ENCODE peak calls at places on chromosomes 4 and X, in six cellular contexts. U is lung, I is HCT116, P is thoracic aorta, R is heart right ventricle, E is A673. O is an unnamed sample. For H3K36me3, the result is how much of the 10 kb centered on the place peaks cover.

GRCh38 chr4:78337216-78337615 is 214.4 kb upstream of the ANXA3 start:
- DNase-seq in U (no peak), I (no peak), P (no peak), R (no peak), E (no peak), O (no peak)

GRCh38 chrX:10579753-10580060 is 40.7 kb downstream of the MID1 start:
- DNase-seq in U (no peak), I (peak), P (no peak), R (no peak), E (no peak), O (no peak)

GRCh38 chr4:102867278-102868152 is 1.3 kb upstream of the CISD2 start:
- DNase-seq in U (no peak), I (no peak), P (no peak), R (no peak), E (no peak), O (no peak)

GRCh38 chrX:48927736-48928382 is 9.0 kb upstream of the PIM2 start:
- DNase-seq in U (no peak), I (no peak), P (no peak), R (no peak), E (no peak), O (no peak)

GRCh38 chr4:26719954-26720552 is 136.2 kb downstream of the TBC1D19 start:
- DNase-seq in U (no peak), I (peak), P (no peak), R (no peak), E (peak), O (no peak)

GRCh38 chr4:157792716-157793115 is 380.1 kb downstream of the GASK1B start:
- DNase-seq in U (no peak), I (no peak), P (no peak), R (no peak), E (no peak), O (no peak)

GRCh38 chrX:48035891-48036290 is 29.1 kb downstream of the SPACA5 start:
- DNase-seq in U (no peak), I (no peak), P (no peak), R (no peak), E (no peak), O (no peak)

GRCh38 chrX:68536884-68537283 is 38.0 kb downstream of the YIPF6 start:
- DNase-seq in U (no peak), I (no peak), P (no peak), R (no peak), E (no peak), O (no peak)

GRCh38 chr4:1524761-1525160 is 118.5 kb upstream of the NKX1-1 start:
- DNase-seq in U (no peak), I (no peak), P (no peak), R (peak), E (no peak), O (no peak)

GRCh38 chr4:122921971-122922876 is at the start of gene NUDT6:
- DNase-seq in U (peak), I (no peak), P (no peak), R (peak), E (peak), O (peak)

GRCh38 chrX:28177202-28177601 is 196.0 kb upstream of the DCAF8L1 start:
- DNase-seq in U (no peak), I (peak), P (no peak), R (no peak), E (peak), O (no peak)

GRCh38 chr4:25835384-25835783 is 27.4 kb downstream of the SEL1L3 start:
- DNase-seq in U (no peak), I (no peak), P (no peak), R (no peak), E (no peak), O (no peak)

GRCh38 chr4:120850048-120850599 is 72.4 kb downstream of the PRDM5 start:
- DNase-seq in U (no peak), I (no peak), P (no peak), R (no peak), E (no peak), O (no peak)

GRCh38 chr4:77146426-77147399 is 10.3 kb upstream of the CCNG2 start:
- DNase-seq in U (no peak), I (no peak), P (no peak), R (no peak), E (no peak), O (no peak)

GRCh38 chr4:154822775-154823174 is 41.7 kb downstream of the RBM46 start:
- DNase-seq in U (no peak), I (no peak), P (no peak), R (no peak), E (no peak), O (no peak)

GRCh38 chrX:67543818-67544217 is at the start of gene AR:
- DNase-seq in U (peak), I (no peak), P (no peak), R (peak), E (no peak), O (peak)

GRCh38 chr4:108175966-108176365 is 7.2 kb upstream of the LEF1 start:
- DNase-seq in U (no peak), I (no peak), P (no peak), R (no peak), E (no peak), O (no peak)

GRCh38 chr4:5990446-5991160 is 27.6 kb downstream of the C4orf50 start:
- DNase-seq in U (no peak), I (no peak), P (no peak), R (no peak), E (no peak), O (no peak)

GRCh38 chr4:89275587-89275986 is 32.0 kb downstream of the GPRIN3 start:
- DNase-seq in U (no peak), I (no peak), P (no peak), R (no peak), E (no peak), O (no peak)

GRCh38 chr4:19214591-19214990 is 1037.1 kb upstream of the SLIT2 start:
- DNase-seq in U (no peak), I (no peak), P (no peak), R (no peak), E (no peak), O (no peak)

GRCh38 chr4:140326395-140326993 is 47.0 kb upstream of the SCOC start:
- DNase-seq in U (no peak), I (peak), P (no peak), R (no peak), E (peak), O (no peak)

GRCh38 chrX:53246231-53246630 is 21.2 kb upstream of the KDM5C start:
- DNase-seq in U (no peak), I (no peak), P (no peak), R (no peak), E (no peak), O (no peak)

GRCh38 chrX:56343664-56344063 is 111.5 kb downstream of the KLF8 start:
- DNase-seq in U (no peak), I (no peak), P (no peak), R (no peak), E (no peak), O (no peak)

GRCh38 chrX:147602297-147602696 is 309.4 kb upstream of the FMR1 start:
- DNase-seq in U (no peak), I (no peak), P (no peak), R (no peak), E (peak), O (no peak)

GRCh38 chr4:128427832-128428366 is 140.3 kb upstream of the PGRMC2 start:
- DNase-seq in U (peak), I (peak), P (no peak), R (no peak), E (peak), O (no peak)

GRCh38 chr4:83328486-83328885 is 6.2 kb downstream of the HPSE start:
- DNase-seq in U (no peak), I (no peak), P (no peak), R (no peak), E (peak), O (no peak)

GRCh38 chr4:70925899-70926635 is 23.9 kb downstream of the MOB1B start:
- DNase-seq in U (no peak), I (no peak), P (no peak), R (no peak), E (no peak), O (no peak)

GRCh38 chr4:73417973-73418372 is 13.9 kb downstream of the ALB start:
- DNase-seq in U (no peak), I (no peak), P (no peak), R (no peak), E (no peak), O (no peak)

GRCh38 chrX:71147496-71148277 is 3.0 kb downstream of the NLGN3 start:
- DNase-seq in U (no peak), I (no peak), P (no peak), R (no peak), E (no peak), O (no peak)

GRCh38 chr4:169620846-169621228 is 459 bp downstream of the CLCN3 start:
- DNase-seq in U (no peak), I (no peak), P (no peak), R (no peak), E (peak), O (no peak)

GRCh38 chrX:154481195-154481594 is 2.1 kb upstream of the LAGE3 start:
- DNase-seq in U (no peak), I (no peak), P (no peak), R (no peak), E (no peak), O (no peak)
- TF ChIP-seq CTCF in U (no peak), I (no peak), P (no peak), R (no peak), E (no peak), O (no peak)

GRCh38 chr4:3238721-3239120 is 10.2 kb upstream of the MSANTD1 start:
- DNase-seq in U (no peak), I (no peak), P (no peak), R (no peak), E (no peak), O (no peak)

GRCh38 chr4:3239998-3240920 is 8.7 kb upstream of the MSANTD1 start:
- DNase-seq in U (no peak), I (no peak), P (no peak), R (no peak), E (no peak), O (no peak)

GRCh38 chr4:3240936-3241522 is 7.9 kb upstream of the MSANTD1 start:
- DNase-seq in U (no peak), I (no peak), P (no peak), R (no peak), E (no peak), O (no peak)

GRCh38 chr4:3237711-3238560 is 11.0 kb upstream of the MSANTD1 start:
- DNase-seq in U (no peak), I (no peak), P (no peak), R (no peak), E (no peak), O (no peak)

GRCh38 chr4:3239342-3239741 is 9.6 kb upstream of the MSANTD1 start:
- DNase-seq in U (no peak), I (no peak), P (no peak), R (no peak), E (no peak), O (no peak)
- H3K36me3 ChIP-seq in U (under half), I (under half), P (under half), R (under half), E (under half), O (half or more)

GRCh38 chr4:109671350-109671749 is 31.9 kb downstream of the CASP6 start:
- DNase-seq in U (no peak), I (no peak), P (no peak), R (no peak), E (no peak), O (no peak)

GRCh38 chr4:109662786-109663185 is 40.5 kb downstream of the CASP6 start:
- DNase-seq in U (no peak), I (no peak), P (no peak), R (no peak), E (no peak), O (no peak)

GRCh38 chr4:109665783-109666455 is 37.3 kb downstream of the CASP6 start:
- DNase-seq in U (no peak), I (no peak), P (no peak), R (no peak), E (peak), O (no peak)
- TF ChIP-seq CTCF in U (no peak), I (no peak), P (no peak), R (no peak), E (no peak), O (no peak)

GRCh38 chr4:143539670-143540023 is 26.1 kb downstream of the SMARCA5 start:
- DNase-seq in U (no peak), I (no peak), P (no peak), R (no peak), E (no peak), O (no peak)
- H3K36me3 ChIP-seq in U (under half), I (half or more), P (half or more), R (half or more), E (half or more), O (half or more)

O was measured in left ventricle myocardium inferior.